ENCODE peak calls at places on chromosomes 3 and 15, in eight cellular contexts. P is left cardiac atrium; L is stimulated activated CD8-positive, alpha-beta memory T cell treated with anti-CD3 and anti-CD28 coated beads, Interleukin-2, amount 100 ng/mL, for 48 hours; B is stimulated activated CD4-positive, alpha-beta T cell treated with anti-CD3 and anti-CD28 coated beads, TNF-alpha, amount 100 ng/mL, for 1 hour; S is DND-41; X is Ammon's horn; E is fibroblast of pulmonary artery; W is AML-193. M is an unnamed sample.

GRCh38 chr3:160450846-160451245 is 1.3 kb upstream of the TRIM59 start:
- DNase-seq in P (no peak), L (no peak), B (no peak), S (no peak), X (no peak), E (peak; percentile 72), W (no peak), M (peak; percentile 91)

GRCh38 chr3:121574449-121574848 is 6.7 kb downstream of the ARGFX start:
- DNase-seq in P (no peak), L (no peak), B (no peak), S (no peak), X (no peak), E (peak; percentile 23), W (no peak), M (peak; percentile 56)

GRCh38 chr3:122948398-122948797 is 79.2 kb downstream of the SEMA5B start:
- DNase-seq in P (no peak), L (no peak), B (no peak), S (no peak), X (no peak), E (no peak), W (no peak), M (no peak)

GRCh38 chr15:89790206-89790605 is 14.1 kb downstream of the MESP2 start:
- DNase-seq in P (no peak), L (no peak), B (no peak), S (no peak), X (no peak), E (no peak), W (no peak), M (no peak)

GRCh38 chr3:177618873-177619771 is 421.8 kb upstream of the TBL1XR1 start:
- DNase-seq in P (no peak), L (no peak), B (no peak), S (no peak), X (peak; percentile 81), E (peak; percentile 84), W (no peak), M (peak; percentile 93)

GRCh38 chr15:51283026-51283425 is 55.4 kb downstream of the CYP19A1 start:
- DNase-seq in P (no peak), L (no peak), B (no peak), S (no peak), X (no peak), E (no peak), W (peak; percentile 24), M (no peak)

GRCh38 chr3:128967748-128968147 is 26.1 kb downstream of the CFAP92 start:
- DNase-seq in P (no peak), L (no peak), B (no peak), S (no peak), X (no peak), E (no peak), W (no peak), M (no peak)

GRCh38 chr3:24318668-24319287 is 175.9 kb downstream of the THRB start:
- DNase-seq in P (no peak), L (no peak), B (no peak), S (no peak), X (no peak), E (peak; percentile 52), W (no peak), M (peak; percentile 65)

GRCh38 chr3:481680-482079 is 285.1 kb downstream of the CHL1 start:
- DNase-seq in P (no peak), L (no peak), B (no peak), S (no peak), X (peak; percentile 22), E (no peak), W (peak; percentile 14), M (peak; percentile 11)

GRCh38 chr3:25582242-25582641 is 82.5 kb downstream of the TOP2B start:
- DNase-seq in P (no peak), L (no peak), B (no peak), S (no peak), X (no peak), E (peak; percentile 77), W (peak; percentile 81), M (peak; percentile 97)

GRCh38 chr15:94592495-94592894 is 361.1 kb downstream of the MCTP2 start:
- DNase-seq in P (no peak), L (no peak), B (no peak), S (no peak), X (no peak), E (no peak), W (no peak), M (no peak)

GRCh38 chr3:163692484-163692883 is 1385.8 kb downstream of the SI start:
- DNase-seq in P (no peak), L (no peak), B (no peak), S (no peak), X (no peak), E (no peak), W (no peak), M (no peak)

GRCh38 chr3:100370751-100371150 is 30.1 kb downstream of the TOMM70 start:
- DNase-seq in P (no peak), L (no peak), B (no peak), S (no peak), X (no peak), E (no peak), W (no peak), M (no peak)

GRCh38 chr15:78033864-78034263 is 43.6 kb downstream of the TBC1D2B start:
- DNase-seq in P (no peak), L (no peak), B (no peak), S (peak; percentile 60), X (no peak), E (peak; percentile 33), W (no peak), M (peak; percentile 70)

GRCh38 chr3:45038096-45038455 is 12.0 kb downstream of the CLEC3B start:
- DNase-seq in P (no peak), L (no peak), B (no peak), S (no peak), X (no peak), E (no peak), W (no peak), M (no peak)

GRCh38 chr3:67017211-67017610 is 19.1 kb downstream of the KBTBD8 start:
- DNase-seq in P (no peak), L (no peak), B (no peak), S (no peak), X (no peak), E (peak; percentile 52), W (no peak), M (peak; percentile 68)

GRCh38 chr3:187274315-187274976 is 17.1 kb downstream of the MASP1 start:
- DNase-seq in P (no peak), L (no peak), B (no peak), S (no peak), X (no peak), E (no peak), W (no peak), M (no peak)

GRCh38 chr15:70585707-70586034 is 177.7 kb downstream of the UACA start:
- DNase-seq in P (no peak), L (no peak), B (no peak), S (no peak), X (no peak), E (no peak), W (no peak), M (no peak)

GRCh38 chr3:89380006-89380405 is 272.6 kb downstream of the EPHA3 start:
- DNase-seq in P (no peak), L (no peak), B (no peak), S (no peak), X (no peak), E (peak; percentile 54), W (no peak), M (peak; percentile 66)

GRCh38 chr3:163878396-163878795 is 1199.9 kb downstream of the SI start:
- DNase-seq in P (no peak), L (no peak), B (no peak), S (no peak), X (no peak), E (no peak), W (no peak), M (no peak)

GRCh38 chr3:150599611-150600297 is 3.4 kb upstream of the SELENOT start:
- DNase-seq in P (no peak), L (no peak), B (no peak), S (no peak), X (no peak), E (peak; percentile 39), W (no peak), M (peak; percentile 52)

GRCh38 chr3:170741756-170742530 is 128.1 kb downstream of the RPL22L1 start:
- DNase-seq in P (no peak), L (no peak), B (no peak), S (no peak), X (no peak), E (no peak), W (no peak), M (no peak)

GRCh38 chr3:45472795-45473194 is 84.4 kb downstream of the LARS2 start:
- DNase-seq in P (no peak), L (no peak), B (no peak), S (no peak), X (no peak), E (no peak), W (no peak), M (no peak)

GRCh38 chr3:188233320-188233719 is 79.4 kb downstream of the LPP start:
- DNase-seq in P (no peak), L (no peak), B (no peak), S (no peak), X (no peak), E (no peak), W (no peak), M (no peak)

GRCh38 chr3:52069891-52070290 is 13.5 kb upstream of the DUSP7 start:
- DNase-seq in P (no peak), L (no peak), B (no peak), S (no peak), X (no peak), E (no peak), W (no peak), M (no peak)

GRCh38 chr15:41971893-41972340 is 440 bp downstream of the EHD4 start:
- DNase-seq in P (no peak), L (peak; percentile 34), B (no peak), S (no peak), X (no peak), E (no peak), W (no peak), M (no peak)

GRCh38 chr3:67875338-67875737 is 220.9 kb upstream of the SUCLG2 start:
- DNase-seq in P (no peak), L (no peak), B (no peak), S (no peak), X (peak; percentile 24), E (no peak), W (no peak), M (no peak)